ENCODE peak calls at places on chromosome 19, in ten cellular contexts. One of them, this sample, is unnamed.
A peak's percentile ranks its signal among the peaks of the same experiment; 100 is the strongest.

GRCh38 chr19:1571358-1571757 is 3.2 kb upstream of the MEX3D start:
- DNase-seq in effector memory CD4-positive, alpha-beta T cell: no peak
- DNase-seq in activated T-helper 1 cell treated with Interleukin-2 at 50 U/mL for 16 hours: no peak
- DNase-seq in HEK293T: no peak
- DNase-seq in BE2C: no peak
- DNase-seq in NCI-H69: no peak
- DNase-seq in stimulated activated CD8-positive, alpha-beta memory T cell treated with anti-CD3 and anti-CD28 coated beads, Interleukin-2, amount 100 ng/mL, for 1 hour: no peak
- DNase-seq in activated CD4-positive, alpha-beta T cell treated with anti-CD3 and anti-CD28 coated beads for 1 hour: no peak
- DNase-seq in SHP77: no peak
- DNase-seq in foreskin fibroblast: no peak
- DNase-seq in this sample: no peak

GRCh38 chr19:13190781-13191540 is 40.8 kb downstream of the IER2 start:
- DNase-seq in foreskin fibroblast: no peak
- DNase-seq in SHP77: no peak
- DNase-seq in activated CD4-positive, alpha-beta T cell treated with anti-CD3 and anti-CD28 coated beads for 1 hour: no peak
- DNase-seq in HEK293T: no peak
- DNase-seq in effector memory CD4-positive, alpha-beta T cell: no peak
- DNase-seq in stimulated activated CD8-positive, alpha-beta memory T cell treated with anti-CD3 and anti-CD28 coated beads, Interleukin-2, amount 100 ng/mL, for 1 hour: no peak
- DNase-seq in NCI-H69: no peak
- DNase-seq in BE2C: no peak
- DNase-seq in activated T-helper 1 cell treated with Interleukin-2 at 50 U/mL for 16 hours: no peak
- DNase-seq in this sample: no peak

GRCh38 chr19:22260499-22260898 is 25.7 kb upstream of the ZNF729 start:
- DNase-seq in effector memory CD4-positive, alpha-beta T cell: no peak
- DNase-seq in SHP77: no peak
- DNase-seq in BE2C: no peak
- DNase-seq in activated T-helper 1 cell treated with Interleukin-2 at 50 U/mL for 16 hours: no peak
- DNase-seq in stimulated activated CD8-positive, alpha-beta memory T cell treated with anti-CD3 and anti-CD28 coated beads, Interleukin-2, amount 100 ng/mL, for 1 hour: no peak
- DNase-seq in NCI-H69: no peak
- DNase-seq in foreskin fibroblast: no peak
- DNase-seq in HEK293T: no peak
- DNase-seq in activated CD4-positive, alpha-beta T cell treated with anti-CD3 and anti-CD28 coated beads for 1 hour: no peak
- DNase-seq in this sample: no peak

GRCh38 chr19:18594824-18595373 is 6.3 kb downstream of the REX1BD start:
- DNase-seq in activated T-helper 1 cell treated with Interleukin-2 at 50 U/mL for 16 hours: no peak
- DNase-seq in SHP77: peak; percentile 58
- DNase-seq in effector memory CD4-positive, alpha-beta T cell: no peak
- DNase-seq in HEK293T: peak; percentile 10
- DNase-seq in foreskin fibroblast: no peak
- DNase-seq in NCI-H69: no peak
- DNase-seq in activated CD4-positive, alpha-beta T cell treated with anti-CD3 and anti-CD28 coated beads for 1 hour: no peak
- DNase-seq in stimulated activated CD8-positive, alpha-beta memory T cell treated with anti-CD3 and anti-CD28 coated beads, Interleukin-2, amount 100 ng/mL, for 1 hour: no peak
- DNase-seq in BE2C: peak; percentile 42
- DNase-seq in this sample: no peak

GRCh38 chr19:37983916-37984315 is 76.9 kb downstream of the SIPA1L3 start:
- DNase-seq in NCI-H69: no peak
- DNase-seq in effector memory CD4-positive, alpha-beta T cell: no peak
- DNase-seq in foreskin fibroblast: no peak
- DNase-seq in HEK293T: no peak
- DNase-seq in activated T-helper 1 cell treated with Interleukin-2 at 50 U/mL for 16 hours: no peak
- DNase-seq in stimulated activated CD8-positive, alpha-beta memory T cell treated with anti-CD3 and anti-CD28 coated beads, Interleukin-2, amount 100 ng/mL, for 1 hour: no peak
- DNase-seq in BE2C: no peak
- DNase-seq in activated CD4-positive, alpha-beta T cell treated with anti-CD3 and anti-CD28 coated beads for 1 hour: no peak
- DNase-seq in SHP77: no peak
- DNase-seq in this sample: no peak

GRCh38 chr19:31349160-31349881 is at the start of gene TSHZ3:
- DNase-seq in BE2C: peak; percentile 47
- DNase-seq in stimulated activated CD8-positive, alpha-beta memory T cell treated with anti-CD3 and anti-CD28 coated beads, Interleukin-2, amount 100 ng/mL, for 1 hour: no peak
- DNase-seq in foreskin fibroblast: peak; percentile 84
- DNase-seq in activated CD4-positive, alpha-beta T cell treated with anti-CD3 and anti-CD28 coated beads for 1 hour: no peak
- DNase-seq in HEK293T: peak; percentile 47
- DNase-seq in activated T-helper 1 cell treated with Interleukin-2 at 50 U/mL for 16 hours: peak; percentile 24
- DNase-seq in effector memory CD4-positive, alpha-beta T cell: no peak
- DNase-seq in SHP77: no peak
- DNase-seq in NCI-H69: peak; percentile 12
- DNase-seq in this sample: no peak

GRCh38 chr19:49590971-49591730 is at the start of gene PRR12:
- DNase-seq in effector memory CD4-positive, alpha-beta T cell: peak; percentile 71
- DNase-seq in activated CD4-positive, alpha-beta T cell treated with anti-CD3 and anti-CD28 coated beads for 1 hour: peak; percentile 49
- DNase-seq in HEK293T: peak; percentile 72
- DNase-seq in activated T-helper 1 cell treated with Interleukin-2 at 50 U/mL for 16 hours: peak; percentile 59
- DNase-seq in NCI-H69: peak; percentile 88
- DNase-seq in foreskin fibroblast: no peak
- DNase-seq in BE2C: peak; percentile 72
- DNase-seq in stimulated activated CD8-positive, alpha-beta memory T cell treated with anti-CD3 and anti-CD28 coated beads, Interleukin-2, amount 100 ng/mL, for 1 hour: peak; percentile 41
- DNase-seq in SHP77: no peak
- DNase-seq in this sample: peak; percentile 77

GRCh38 chr19:48543121-48543710 is 8.8 kb upstream of the SULT2B1 start:
- DNase-seq in HEK293T: no peak
- DNase-seq in foreskin fibroblast: peak; percentile 59
- DNase-seq in BE2C: no peak
- DNase-seq in activated T-helper 1 cell treated with Interleukin-2 at 50 U/mL for 16 hours: no peak
- DNase-seq in activated CD4-positive, alpha-beta T cell treated with anti-CD3 and anti-CD28 coated beads for 1 hour: no peak
- DNase-seq in stimulated activated CD8-positive, alpha-beta memory T cell treated with anti-CD3 and anti-CD28 coated beads, Interleukin-2, amount 100 ng/mL, for 1 hour: no peak
- DNase-seq in SHP77: no peak
- DNase-seq in NCI-H69: peak; percentile 37
- DNase-seq in effector memory CD4-positive, alpha-beta T cell: no peak
- DNase-seq in this sample: peak; percentile 84

GRCh38 chr19:36136975-36137686 is 2.7 kb upstream of the CAPNS1 start:
- DNase-seq in SHP77: peak; percentile 35
- DNase-seq in foreskin fibroblast: peak; percentile 74
- DNase-seq in HEK293T: no peak
- DNase-seq in activated T-helper 1 cell treated with Interleukin-2 at 50 U/mL for 16 hours: no peak
- DNase-seq in NCI-H69: peak; percentile 75
- DNase-seq in activated CD4-positive, alpha-beta T cell treated with anti-CD3 and anti-CD28 coated beads for 1 hour: no peak
- DNase-seq in BE2C: no peak
- DNase-seq in effector memory CD4-positive, alpha-beta T cell: no peak
- DNase-seq in stimulated activated CD8-positive, alpha-beta memory T cell treated with anti-CD3 and anti-CD28 coated beads, Interleukin-2, amount 100 ng/mL, for 1 hour: no peak
- DNase-seq in this sample: peak; percentile 82

GRCh38 chr19:1101337-1101698 is 2.5 kb upstream of the GPX4 start:
- DNase-seq in BE2C: no peak
- DNase-seq in SHP77: no peak
- DNase-seq in stimulated activated CD8-positive, alpha-beta memory T cell treated with anti-CD3 and anti-CD28 coated beads, Interleukin-2, amount 100 ng/mL, for 1 hour: no peak
- DNase-seq in effector memory CD4-positive, alpha-beta T cell: no peak
- DNase-seq in HEK293T: no peak
- DNase-seq in activated T-helper 1 cell treated with Interleukin-2 at 50 U/mL for 16 hours: no peak
- DNase-seq in foreskin fibroblast: peak; percentile 21
- DNase-seq in NCI-H69: no peak
- DNase-seq in activated CD4-positive, alpha-beta T cell treated with anti-CD3 and anti-CD28 coated beads for 1 hour: no peak
- DNase-seq in this sample: no peak

GRCh38 chr19:51354742-51355148 is 11.4 kb downstream of the ETFB start:
- DNase-seq in activated CD4-positive, alpha-beta T cell treated with anti-CD3 and anti-CD28 coated beads for 1 hour: no peak
- DNase-seq in SHP77: no peak
- DNase-seq in BE2C: no peak
- DNase-seq in NCI-H69: no peak
- DNase-seq in effector memory CD4-positive, alpha-beta T cell: peak; percentile 12
- DNase-seq in stimulated activated CD8-positive, alpha-beta memory T cell treated with anti-CD3 and anti-CD28 coated beads, Interleukin-2, amount 100 ng/mL, for 1 hour: no peak
- DNase-seq in foreskin fibroblast: no peak
- DNase-seq in HEK293T: no peak
- DNase-seq in activated T-helper 1 cell treated with Interleukin-2 at 50 U/mL for 16 hours: no peak
- DNase-seq in this sample: no peak

GRCh38 chr19:2867025-2867991 is at the start of gene ZNF556:
- DNase-seq in foreskin fibroblast: no peak
- DNase-seq in activated T-helper 1 cell treated with Interleukin-2 at 50 U/mL for 16 hours: no peak
- DNase-seq in SHP77: peak; percentile 97
- DNase-seq in NCI-H69: peak; percentile 93
- DNase-seq in BE2C: peak; percentile 98
- DNase-seq in effector memory CD4-positive, alpha-beta T cell: no peak
- DNase-seq in activated CD4-positive, alpha-beta T cell treated with anti-CD3 and anti-CD28 coated beads for 1 hour: no peak
- DNase-seq in HEK293T: peak; percentile 10
- DNase-seq in stimulated activated CD8-positive, alpha-beta memory T cell treated with anti-CD3 and anti-CD28 coated beads, Interleukin-2, amount 100 ng/mL, for 1 hour: no peak
- DNase-seq in this sample: peak; percentile 100

GRCh38 chr19:1313695-1314613 is 28.3 kb downstream of the EFNA2 start:
- DNase-seq in HEK293T: no peak
- DNase-seq in stimulated activated CD8-positive, alpha-beta memory T cell treated with anti-CD3 and anti-CD28 coated beads, Interleukin-2, amount 100 ng/mL, for 1 hour: no peak
- DNase-seq in NCI-H69: no peak
- DNase-seq in activated T-helper 1 cell treated with Interleukin-2 at 50 U/mL for 16 hours: no peak
- DNase-seq in effector memory CD4-positive, alpha-beta T cell: no peak
- DNase-seq in foreskin fibroblast: no peak
- DNase-seq in activated CD4-positive, alpha-beta T cell treated with anti-CD3 and anti-CD28 coated beads for 1 hour: no peak
- DNase-seq in BE2C: peak; percentile 21
- DNase-seq in SHP77: no peak
- DNase-seq in this sample: no peak